ENCODE peak calls at places on chromosomes 7 and 10, in eight cellular contexts. One of them, this sample, is unnamed.

GRCh38 chr7:35828817-35829216 is 28.0 kb downstream of the SEPTIN7 start:
- DNase-seq in K562: peak
- DNase-seq in A549: no peak
- DNase-seq in ovary: no peak
- DNase-seq in esophagus muscularis mucosa: no peak
- DNase-seq in upper lobe of left lung: no peak
- DNase-seq in tibial nerve: no peak
- DNase-seq in sigmoid colon: no peak
- DNase-seq in this sample: no peak

GRCh38 chr10:25689346-25690095 is 244.5 kb upstream of the MYO3A start:
- DNase-seq in K562: no peak
- DNase-seq in A549: no peak
- DNase-seq in ovary: no peak
- DNase-seq in esophagus muscularis mucosa: no peak
- DNase-seq in upper lobe of left lung: no peak
- DNase-seq in tibial nerve: no peak
- DNase-seq in sigmoid colon: no peak
- DNase-seq in this sample: no peak

GRCh38 chr10:62284221-62284620 is 15.6 kb upstream of the RTKN2 start:
- DNase-seq in K562: no peak
- DNase-seq in A549: no peak
- DNase-seq in ovary: no peak
- DNase-seq in esophagus muscularis mucosa: no peak
- DNase-seq in upper lobe of left lung: no peak
- DNase-seq in tibial nerve: no peak
- DNase-seq in sigmoid colon: no peak
- DNase-seq in this sample: no peak

GRCh38 chr7:87344446-87344845 is 1.0 kb upstream of the CROT start:
- DNase-seq in K562: no peak
- DNase-seq in A549: no peak
- DNase-seq in ovary: no peak
- DNase-seq in esophagus muscularis mucosa: no peak
- DNase-seq in upper lobe of left lung: no peak
- DNase-seq in tibial nerve: no peak
- DNase-seq in sigmoid colon: no peak
- DNase-seq in this sample: no peak

GRCh38 chr10:24261627-24262026 is 52.7 kb downstream of the KIAA1217 start:
- DNase-seq in K562: no peak
- DNase-seq in A549: no peak
- DNase-seq in ovary: no peak
- DNase-seq in esophagus muscularis mucosa: no peak
- DNase-seq in upper lobe of left lung: no peak
- DNase-seq in tibial nerve: no peak
- DNase-seq in sigmoid colon: no peak
- DNase-seq in this sample: no peak

GRCh38 chr7:93092757-93093370 is 24.9 kb downstream of the SAMD9 start:
- DNase-seq in K562: peak
- DNase-seq in A549: no peak
- DNase-seq in ovary: no peak
- DNase-seq in esophagus muscularis mucosa: no peak
- DNase-seq in upper lobe of left lung: no peak
- DNase-seq in tibial nerve: no peak
- DNase-seq in sigmoid colon: no peak
- DNase-seq in this sample: no peak

GRCh38 chr10:73076361-73077183 is 20.1 kb downstream of the P4HA1 start:
- DNase-seq in K562: no peak
- DNase-seq in A549: no peak
- DNase-seq in ovary: peak
- DNase-seq in esophagus muscularis mucosa: no peak
- DNase-seq in upper lobe of left lung: peak
- DNase-seq in tibial nerve: peak
- DNase-seq in sigmoid colon: peak
- DNase-seq in this sample: peak

GRCh38 chr7:50558380-50559051 is 6.7 kb downstream of the DDC start:
- DNase-seq in K562: peak
- DNase-seq in A549: no peak
- DNase-seq in ovary: no peak
- DNase-seq in esophagus muscularis mucosa: no peak
- DNase-seq in upper lobe of left lung: no peak
- DNase-seq in tibial nerve: no peak
- DNase-seq in sigmoid colon: no peak
- DNase-seq in this sample: no peak

GRCh38 chr7:107528461-107528860 is 35.3 kb downstream of the COG5 start:
- DNase-seq in K562: no peak
- DNase-seq in A549: no peak
- DNase-seq in ovary: no peak
- DNase-seq in esophagus muscularis mucosa: no peak
- DNase-seq in upper lobe of left lung: no peak
- DNase-seq in tibial nerve: no peak
- DNase-seq in sigmoid colon: no peak
- DNase-seq in this sample: no peak

GRCh38 chr10:112789248-112789647 is 160.8 kb upstream of the TCF7L2 start:
- DNase-seq in K562: no peak
- DNase-seq in A549: no peak
- DNase-seq in ovary: no peak
- DNase-seq in esophagus muscularis mucosa: no peak
- DNase-seq in upper lobe of left lung: no peak
- DNase-seq in tibial nerve: no peak
- DNase-seq in sigmoid colon: no peak
- DNase-seq in this sample: no peak

GRCh38 chr10:75502389-75502788 is 71.0 kb downstream of the LRMDA start:
- DNase-seq in K562: no peak
- DNase-seq in A549: no peak
- DNase-seq in ovary: no peak
- DNase-seq in esophagus muscularis mucosa: no peak
- DNase-seq in upper lobe of left lung: no peak
- DNase-seq in tibial nerve: no peak
- DNase-seq in sigmoid colon: no peak
- DNase-seq in this sample: no peak

GRCh38 chr7:101814081-101814995 is 3.1 kb upstream of the CUX1 start:
- DNase-seq in K562: peak
- DNase-seq in A549: peak
- DNase-seq in ovary: peak
- DNase-seq in esophagus muscularis mucosa: no peak
- DNase-seq in upper lobe of left lung: peak
- DNase-seq in tibial nerve: peak
- DNase-seq in sigmoid colon: peak
- DNase-seq in this sample: peak

GRCh38 chr7:1246170-1246870 is 13.6 kb downstream of the UNCX start:
- DNase-seq in K562: no peak
- DNase-seq in A549: no peak
- DNase-seq in ovary: no peak
- DNase-seq in esophagus muscularis mucosa: no peak
- DNase-seq in upper lobe of left lung: no peak
- DNase-seq in tibial nerve: no peak
- DNase-seq in sigmoid colon: no peak
- DNase-seq in this sample: no peak

GRCh38 chr7:39565538-39565937 is 666 bp upstream of the YAE1 start:
- DNase-seq in K562: no peak
- DNase-seq in A549: no peak
- DNase-seq in ovary: no peak
- DNase-seq in esophagus muscularis mucosa: no peak
- DNase-seq in upper lobe of left lung: no peak
- DNase-seq in tibial nerve: no peak
- DNase-seq in sigmoid colon: no peak
- DNase-seq in this sample: no peak
- H3K27ac ChIP-seq in K562: peak
- H3K27ac ChIP-seq in A549: peak
- H3K27ac ChIP-seq in ovary: no peak
- H3K27ac ChIP-seq in esophagus muscularis mucosa: peak
- H3K27ac ChIP-seq in upper lobe of left lung: peak
- H3K27ac ChIP-seq in tibial nerve: peak
- H3K27ac ChIP-seq in sigmoid colon: peak
- H3K27ac ChIP-seq in this sample: peak

DNA sequence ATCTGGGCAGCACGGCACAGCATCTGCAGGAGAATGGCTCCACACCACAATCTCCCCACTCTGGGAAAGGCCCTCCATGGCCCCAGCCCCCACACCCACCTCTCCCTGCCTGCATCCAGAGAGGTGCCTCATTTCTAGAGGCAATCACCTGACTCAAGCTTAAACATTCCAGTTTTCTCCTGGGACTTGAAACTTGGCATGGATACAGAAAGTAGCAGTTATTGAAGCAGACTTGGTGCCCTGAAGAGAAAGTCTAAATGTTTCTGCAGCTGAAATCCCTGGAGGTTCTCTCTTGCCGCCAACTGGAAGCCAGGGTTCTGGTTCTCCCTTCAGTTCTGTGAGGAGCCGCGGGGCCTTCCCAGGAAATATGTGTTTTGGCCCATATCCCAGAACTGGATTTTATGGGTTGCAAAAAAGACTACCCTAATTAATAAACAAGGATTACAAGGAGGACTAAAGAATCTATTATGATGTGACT is 122.8 kb downstream of the SKIDA1 start:
- DNase-seq in K562: no peak
- DNase-seq in A549: no peak
- DNase-seq in ovary: no peak
- DNase-seq in esophagus muscularis mucosa: no peak
- DNase-seq in upper lobe of left lung: no peak
- DNase-seq in tibial nerve: no peak
- DNase-seq in sigmoid colon: no peak
- DNase-seq in this sample: no peak
- TF ChIP-seq EP300 in K562: no peak
- TF ChIP-seq EP300 in A549: no peak
- TF ChIP-seq EP300 in ovary: no peak
- TF ChIP-seq EP300 in esophagus muscularis mucosa: no peak
- TF ChIP-seq EP300 in upper lobe of left lung: no peak
- TF ChIP-seq EP300 in tibial nerve: no peak
- TF ChIP-seq EP300 in sigmoid colon: no peak
- TF ChIP-seq EP300 in this sample: no peak

GRCh38 chr7:105209433-105209832 is 179.3 kb downstream of the SRPK2 start:
- DNase-seq in K562: no peak
- DNase-seq in A549: no peak
- DNase-seq in ovary: no peak
- DNase-seq in esophagus muscularis mucosa: no peak
- DNase-seq in upper lobe of left lung: no peak
- DNase-seq in tibial nerve: no peak
- DNase-seq in sigmoid colon: no peak
- DNase-seq in this sample: no peak

GRCh38 chr7:105204520-105204919 is 184.2 kb downstream of the SRPK2 start:
- DNase-seq in K562: no peak
- DNase-seq in A549: no peak
- DNase-seq in ovary: no peak
- DNase-seq in esophagus muscularis mucosa: no peak
- DNase-seq in upper lobe of left lung: no peak
- DNase-seq in tibial nerve: no peak
- DNase-seq in sigmoid colon: no peak
- DNase-seq in this sample: no peak

GRCh38 chr7:105204953-105205352 is 183.8 kb downstream of the SRPK2 start:
- DNase-seq in K562: no peak
- DNase-seq in A549: no peak
- DNase-seq in ovary: no peak
- DNase-seq in esophagus muscularis mucosa: no peak
- DNase-seq in upper lobe of left lung: no peak
- DNase-seq in tibial nerve: no peak
- DNase-seq in sigmoid colon: no peak
- DNase-seq in this sample: no peak

GRCh38 chr7:105205592-105206211 is 183.0 kb downstream of the SRPK2 start:
- DNase-seq in K562: no peak
- DNase-seq in A549: no peak
- DNase-seq in ovary: no peak
- DNase-seq in esophagus muscularis mucosa: no peak
- DNase-seq in upper lobe of left lung: no peak
- DNase-seq in tibial nerve: no peak
- DNase-seq in sigmoid colon: no peak
- DNase-seq in this sample: no peak

DNA sequence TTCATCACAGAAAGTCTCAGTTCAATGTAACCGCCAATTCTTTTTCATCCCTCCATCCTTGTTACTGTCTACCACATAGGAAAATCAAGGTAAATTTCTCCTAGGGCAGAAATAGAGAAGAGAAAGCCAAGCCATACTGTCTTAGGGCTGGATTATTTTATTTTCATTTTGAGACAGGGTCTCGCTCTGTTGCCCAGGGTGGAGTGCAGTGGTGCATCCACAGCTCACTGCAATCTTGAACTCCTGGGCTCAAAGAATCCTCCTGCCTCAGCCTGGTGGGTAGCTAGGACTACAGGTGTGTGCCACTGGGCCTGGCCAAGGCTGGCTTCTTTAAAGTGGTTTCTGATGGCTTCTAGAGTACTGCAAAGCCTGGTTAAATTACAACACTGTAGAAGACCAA is 181.7 kb downstream of the SRPK2 start:
- DNase-seq in K562: no peak
- DNase-seq in A549: no peak
- DNase-seq in ovary: no peak
- DNase-seq in esophagus muscularis mucosa: no peak
- DNase-seq in upper lobe of left lung: no peak
- DNase-seq in tibial nerve: no peak
- DNase-seq in sigmoid colon: no peak
- DNase-seq in this sample: no peak
- H3K27ac ChIP-seq in K562: no peak
- H3K27ac ChIP-seq in A549: no peak
- H3K27ac ChIP-seq in ovary: no peak
- H3K27ac ChIP-seq in esophagus muscularis mucosa: no peak
- H3K27ac ChIP-seq in upper lobe of left lung: no peak
- H3K27ac ChIP-seq in tibial nerve: no peak
- H3K27ac ChIP-seq in sigmoid colon: no peak
- H3K27ac ChIP-seq in this sample: no peak

DNA sequence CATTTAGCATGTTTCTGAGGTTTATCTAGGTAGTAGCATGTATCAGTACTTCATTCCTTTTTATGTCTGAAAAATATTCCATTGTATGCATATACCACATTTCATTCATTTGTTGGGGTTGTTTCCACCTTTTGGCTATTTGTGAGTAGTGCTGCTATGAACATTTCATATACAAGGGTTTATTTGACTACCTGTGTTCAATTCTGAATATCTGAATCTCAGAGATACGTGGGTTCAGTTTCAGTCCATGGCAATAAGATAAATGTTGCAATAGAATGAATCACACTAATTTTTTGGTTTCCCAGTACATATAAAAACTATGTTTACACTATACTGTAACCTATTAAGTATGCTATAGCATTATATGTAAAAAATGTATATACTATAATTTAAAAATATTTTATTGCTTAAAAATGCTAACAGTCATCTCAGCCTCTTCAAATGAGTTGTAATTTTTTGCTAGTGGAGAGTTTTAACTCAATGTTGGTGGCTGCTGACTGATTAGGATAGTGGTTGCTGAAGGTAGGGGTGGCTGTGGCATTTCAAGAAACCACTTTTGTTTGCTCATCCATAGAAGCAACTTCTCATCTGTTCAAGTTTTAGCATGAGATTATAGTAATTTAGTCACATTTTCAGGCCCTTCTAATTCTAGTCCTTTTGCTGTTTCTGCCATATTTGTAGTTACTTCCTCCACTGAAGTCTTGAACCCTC is 13.9 kb downstream of the PLEKHA1 start:
- DNase-seq in K562: no peak
- DNase-seq in A549: no peak
- DNase-seq in ovary: no peak
- DNase-seq in esophagus muscularis mucosa: no peak
- DNase-seq in upper lobe of left lung: no peak
- DNase-seq in tibial nerve: no peak
- DNase-seq in sigmoid colon: no peak
- DNase-seq in this sample: no peak
- TF ChIP-seq EP300 in K562: no peak
- TF ChIP-seq EP300 in A549: no peak
- TF ChIP-seq EP300 in ovary: no peak
- TF ChIP-seq EP300 in esophagus muscularis mucosa: no peak
- TF ChIP-seq EP300 in upper lobe of left lung: no peak
- TF ChIP-seq EP300 in tibial nerve: no peak
- TF ChIP-seq EP300 in sigmoid colon: no peak
- TF ChIP-seq EP300 in this sample: no peak

GRCh38 chr10:69346776-69347175 is 68.5 kb downstream of the HK1 start:
- DNase-seq in K562: no peak
- DNase-seq in A549: no peak
- DNase-seq in ovary: no peak
- DNase-seq in esophagus muscularis mucosa: no peak
- DNase-seq in upper lobe of left lung: no peak
- DNase-seq in tibial nerve: no peak
- DNase-seq in sigmoid colon: no peak
- DNase-seq in this sample: no peak
- H3K27ac ChIP-seq in K562: no peak
- H3K27ac ChIP-seq in A549: no peak
- H3K27ac ChIP-seq in ovary: no peak
- H3K27ac ChIP-seq in esophagus muscularis mucosa: no peak
- H3K27ac ChIP-seq in upper lobe of left lung: peak
- H3K27ac ChIP-seq in tibial nerve: no peak
- H3K27ac ChIP-seq in sigmoid colon: no peak
- H3K27ac ChIP-seq in this sample: peak